ENCODE peak calls at places on chromosome 11, in eight cellular contexts. Q is non-pigmented ciliary epithelial cell, V is COR-L47, L is LHCN-M2, I is endothelial cell, U is esophagus squamous epithelium, O is choroid plexus epithelial cell, H is astrocyte of the spinal cord. P is an unnamed sample.

GRCh38 chr11:120122921-120123683 is 14.8 kb downstream of the TRIM29 start:
- DNase-seq in Q (no peak), V (no peak), L (no peak), I (no peak), U (no peak), O (no peak), H (no peak), P (no peak)

GRCh38 chr11:112421854-112422253 is 161.2 kb upstream of the PLET1 start:
- DNase-seq in Q (no peak), V (no peak), L (no peak), I (no peak), U (no peak), O (no peak), H (no peak), P (no peak)

GRCh38 chr11:27754035-27755017 is 54.1 kb upstream of the BDNF start:
- DNase-seq in Q (peak; percentile 73), V (no peak), L (no peak), I (no peak), U (no peak), O (peak; percentile 80), H (peak; percentile 93), P (peak; percentile 95)

GRCh38 chr11:131392528-131393255 is 22.3 kb downstream of the NTM start:
- DNase-seq in Q (no peak), V (no peak), L (no peak), I (peak; percentile 24), U (no peak), O (no peak), H (peak; percentile 2), P (no peak)

GRCh38 chr11:12287009-12287373 is 90.4 kb upstream of the PARVA start:
- DNase-seq in Q (peak; percentile 91), V (no peak), L (peak; percentile 98), I (no peak), U (no peak), O (peak; percentile 97), H (peak; percentile 98), P (peak; percentile 95)

GRCh38 chr11:2529636-2530035 is 84.8 kb downstream of the KCNQ1 start:
- DNase-seq in Q (no peak), V (no peak), L (no peak), I (no peak), U (no peak), O (no peak), H (no peak), P (no peak)

GRCh38 chr11:68010058-68011041 is at the start of gene ALDH3B1:
- DNase-seq in Q (no peak), V (no peak), L (peak; percentile 95), I (no peak), U (peak; percentile 38), O (peak; percentile 87), H (peak; percentile 79), P (peak; percentile 94)

GRCh38 chr11:112734207-112734606 is 227.0 kb upstream of the NCAM1 start:
- DNase-seq in Q (no peak), V (no peak), L (peak; percentile 41), I (peak; percentile 82), U (no peak), O (peak; percentile 52), H (peak; percentile 34), P (peak; percentile 42)

GRCh38 chr11:837189-837989 is 4.6 kb downstream of the CD151 start:
- DNase-seq in Q (no peak), V (no peak), L (no peak), I (no peak), U (no peak), O (no peak), H (no peak), P (no peak)

GRCh38 chr11:18321622-18321990 is 334 bp downstream of the HPS5 start:
- DNase-seq in Q (no peak), V (no peak), L (no peak), I (no peak), U (no peak), O (peak; percentile 27), H (no peak), P (no peak)

GRCh38 chr11:67695606-67696005 is 21.2 kb upstream of the ALDH3B2 start:
- DNase-seq in Q (no peak), V (no peak), L (no peak), I (no peak), U (no peak), O (no peak), H (no peak), P (no peak)

GRCh38 chr11:614583-615452 is 932 bp downstream of the IRF7 start:
- DNase-seq in Q (no peak), V (no peak), L (peak; percentile 42), I (no peak), U (no peak), O (no peak), H (no peak), P (no peak)

GRCh38 chr11:113690619-113691569 is 15.2 kb downstream of the TMPRSS5 start:
- DNase-seq in Q (peak; percentile 30), V (peak; percentile 26), L (peak; percentile 92), I (peak; percentile 51), U (no peak), O (peak; percentile 52), H (peak; percentile 73), P (peak; percentile 94)

GRCh38 chr11:132866783-132867545 is 665.3 kb downstream of the OPCML start:
- DNase-seq in Q (no peak), V (no peak), L (peak; percentile 4), I (no peak), U (no peak), O (peak; percentile 18), H (peak; percentile 61), P (no peak)

GRCh38 chr11:120326228-120326627 is 1.1 kb downstream of the TLCD5 start:
- DNase-seq in Q (no peak), V (no peak), L (peak; percentile 41), I (no peak), U (no peak), O (peak; percentile 92), H (peak; percentile 47), P (no peak)

GRCh38 chr11:76086713-76087635 is 119.3 kb downstream of the WNT11 start:
- DNase-seq in Q (peak; percentile 55), V (no peak), L (peak; percentile 64), I (no peak), U (no peak), O (peak; percentile 84), H (peak; percentile 76), P (no peak)

GRCh38 chr11:66289548-66290331 is 797 bp upstream of the YIF1A start:
- DNase-seq in Q (no peak), V (peak; percentile 85), L (no peak), I (peak; percentile 83), U (no peak), O (no peak), H (no peak), P (no peak)

GRCh38 chr11:11025087-11025486 is 167.2 kb upstream of the ZBED5 start:
- DNase-seq in Q (no peak), V (no peak), L (peak; percentile 36), I (no peak), U (no peak), O (no peak), H (peak; percentile 42), P (peak; percentile 72)

GRCh38 chr11:76622481-76623094 is 48.0 kb downstream of the LRRC32 start:
- DNase-seq in Q (no peak), V (no peak), L (no peak), I (no peak), U (no peak), O (no peak), H (no peak), P (no peak)

GRCh38 chr11:43951231-43951630 is 8.8 kb downstream of the C11orf96 start:
- DNase-seq in Q (no peak), V (no peak), L (no peak), I (no peak), U (no peak), O (no peak), H (no peak), P (peak; percentile 71)

GRCh38 chr11:118634435-118635236 is 27.2 kb downstream of the PHLDB1 start:
- DNase-seq in Q (no peak), V (peak; percentile 65), L (no peak), I (peak; percentile 46), U (no peak), O (peak; percentile 78), H (peak; percentile 76), P (no peak)

GRCh38 chr11:107184936-107185335 is 166.7 kb upstream of the GUCY1A2 start:
- DNase-seq in Q (no peak), V (no peak), L (no peak), I (no peak), U (no peak), O (no peak), H (no peak), P (no peak)

GRCh38 chr11:9176136-9176535 is 84.7 kb upstream of the SCUBE2 start:
- DNase-seq in Q (no peak), V (no peak), L (no peak), I (no peak), U (no peak), O (no peak), H (no peak), P (no peak)

GRCh38 chr11:43830928-43831440 is 49.6 kb upstream of the ALKBH3 start:
- DNase-seq in Q (peak; percentile 100), V (no peak), L (peak; percentile 100), I (no peak), U (no peak), O (peak; percentile 99), H (peak; percentile 99), P (peak; percentile 99)

GRCh38 chr11:12994476-12994875 is 14.6 kb upstream of the RASSF10 start:
- DNase-seq in Q (no peak), V (no peak), L (no peak), I (no peak), U (no peak), O (no peak), H (no peak), P (no peak)

GRCh38 chr11:66426314-66426713 is 5.5 kb downstream of the NPAS4 start:
- DNase-seq in Q (no peak), V (no peak), L (no peak), I (no peak), U (no peak), O (no peak), H (no peak), P (no peak)